ENCODE peak calls at places on chromosome 22, in ten cellular contexts. G, S, B, M, R, Z, L, Y, N and D are unnamed samples.
A peak's percentile ranks its signal among the peaks of the same experiment; 100 is the strongest.

GRCh38 chr22:36925388-36926290 is 12.2 kb downstream of the CSF2RB start:
- DNase-seq in M (no peak), Z (no peak), L (peak; percentile 1), N (no peak), Y (no peak), B (no peak), S (peak; percentile 30), R (no peak), G (no peak), D (no peak)

GRCh38 chr22:45157907-45158306 is 5.8 kb upstream of the NUP50 start:
- DNase-seq in Y (no peak), N (no peak), S (no peak), R (no peak), M (no peak), Z (no peak), B (no peak), L (no peak), G (no peak), D (no peak)

GRCh38 chr22:44284711-44285110 is 28.0 kb downstream of the SHISAL1 start:
- DNase-seq in Z (no peak), Y (no peak), B (no peak), G (no peak), S (no peak), L (no peak), R (no peak), M (no peak), N (no peak), D (no peak)

GRCh38 chr22:47201186-47201995 is 438.9 kb downstream of the TBC1D22A start:
- DNase-seq in M (no peak), G (no peak), Z (no peak), N (no peak), L (no peak), R (no peak), Y (peak; percentile 59), B (no peak), S (no peak), D (no peak)

GRCh38 chr22:19419464-19420178 is 11.9 kb downstream of the HIRA start:
- DNase-seq in N (no peak), B (no peak), S (peak; percentile 15), Y (no peak), L (peak; percentile 17), R (no peak), Z (peak; percentile 86), M (no peak), G (no peak), D (no peak)

GRCh38 chr22:42869463-42869862 is 12.4 kb upstream of the ARFGAP3 start:
- DNase-seq in R (no peak), M (no peak), B (no peak), S (no peak), G (no peak), Y (no peak), N (no peak), Z (no peak), L (no peak), D (no peak)

GRCh38 chr22:31344369-31345330 is 1.5 kb downstream of the PATZ1 start:
- DNase-seq in Z (peak; percentile 47), G (no peak), N (peak; percentile 48), S (peak; percentile 59), R (no peak), L (peak; percentile 57), M (peak; percentile 60), Y (peak; percentile 68), B (no peak), D (no peak)

GRCh38 chr22:20095521-20095920 is 15.5 kb downstream of the DGCR8 start:
- DNase-seq in B (no peak), L (no peak), G (no peak), M (no peak), S (no peak), Z (no peak), Y (no peak), R (no peak), N (no peak), D (no peak)

GRCh38 chr22:44625981-44626687 is 75.9 kb upstream of the PRR5 start:
- DNase-seq in S (peak; percentile 70), N (peak; percentile 76), Z (peak; percentile 77), B (peak; percentile 33), L (peak; percentile 45), Y (peak; percentile 80), M (peak; percentile 62), R (peak; percentile 72), G (peak; percentile 38), D (no peak)

GRCh38 chr22:46612341-46612903 is 7.8 kb upstream of the GRAMD4 start:
- DNase-seq in N (no peak), G (no peak), M (no peak), B (no peak), S (no peak), Y (no peak), L (no peak), R (no peak), Z (no peak), D (no peak)

GRCh38 chr22:32200752-32201151 is 4.1 kb downstream of the RFPL2 start:
- DNase-seq in B (no peak), Y (no peak), S (no peak), M (no peak), L (no peak), G (no peak), N (no peak), R (no peak), Z (peak; percentile 74), D (no peak)

GRCh38 chr22:27331526-27332281 is 469.9 kb downstream of the MN1 start:
- DNase-seq in L (peak; percentile 27), S (peak; percentile 86), R (peak; percentile 28), B (no peak), G (no peak), M (peak; percentile 62), Y (peak; percentile 64), N (peak; percentile 70), Z (no peak), D (no peak)

GRCh38 chr22:28008056-28008455 is 89.0 kb upstream of the PITPNB start:
- DNase-seq in G (no peak), L (no peak), N (no peak), S (no peak), M (no peak), R (no peak), Z (no peak), Y (no peak), B (no peak), D (no peak)

GRCh38 chr22:21003782-21004181 is 1.9 kb upstream of the THAP7 start:
- DNase-seq in Y (no peak), R (no peak), S (no peak), L (no peak), M (no peak), B (no peak), G (no peak), N (no peak), Z (no peak), D (no peak)

GRCh38 chr22:27150530-27150909 is 493.1 kb downstream of the MIAT start:
- DNase-seq in L (no peak), S (no peak), G (no peak), M (no peak), R (no peak), N (no peak), B (no peak), Y (no peak), Z (peak; percentile 15), D (no peak)

GRCh38 chr22:28791841-28792490 is 8.4 kb downstream of the XBP1 start:
- DNase-seq in R (no peak), N (no peak), B (no peak), L (peak; percentile 31), S (no peak), Y (no peak), Z (peak; percentile 37), G (no peak), M (peak; percentile 29), D (no peak)

GRCh38 chr22:24200616-24201212 is 19.4 kb downstream of the SUSD2 start:
- DNase-seq in M (peak; percentile 74), L (peak; percentile 51), R (no peak), B (no peak), Y (no peak), S (peak; percentile 78), Z (no peak), N (no peak), G (peak; percentile 67), D (no peak)
- H3K27ac ChIP-seq in M (peak overlapping the region; percentile 22), L (no peak overlapping the region), R (no peak overlapping the region), B (peak overlapping the region; percentile 79), Y (no peak overlapping the region), S (no peak overlapping the region), Z (no peak overlapping the region), N (no peak overlapping the region), G (peak overlapping the region; percentile 100), D (peak overlapping the region; percentile 28)

GRCh38 chr22:40678493-40679248 is 613 bp upstream of the MCHR1 start:
- DNase-seq in R (no peak), S (no peak), G (no peak), Z (no peak), M (no peak), L (no peak), B (no peak), N (no peak), Y (no peak), D (no peak)
- H3K27ac ChIP-seq in R (no peak overlapping the region), S (no peak overlapping the region), G (no peak overlapping the region), Z (no peak overlapping the region), M (no peak overlapping the region), L (no peak overlapping the region), B (no peak overlapping the region), N (no peak overlapping the region), Y (no peak overlapping the region), D (no peak overlapping the region)

DNA sequence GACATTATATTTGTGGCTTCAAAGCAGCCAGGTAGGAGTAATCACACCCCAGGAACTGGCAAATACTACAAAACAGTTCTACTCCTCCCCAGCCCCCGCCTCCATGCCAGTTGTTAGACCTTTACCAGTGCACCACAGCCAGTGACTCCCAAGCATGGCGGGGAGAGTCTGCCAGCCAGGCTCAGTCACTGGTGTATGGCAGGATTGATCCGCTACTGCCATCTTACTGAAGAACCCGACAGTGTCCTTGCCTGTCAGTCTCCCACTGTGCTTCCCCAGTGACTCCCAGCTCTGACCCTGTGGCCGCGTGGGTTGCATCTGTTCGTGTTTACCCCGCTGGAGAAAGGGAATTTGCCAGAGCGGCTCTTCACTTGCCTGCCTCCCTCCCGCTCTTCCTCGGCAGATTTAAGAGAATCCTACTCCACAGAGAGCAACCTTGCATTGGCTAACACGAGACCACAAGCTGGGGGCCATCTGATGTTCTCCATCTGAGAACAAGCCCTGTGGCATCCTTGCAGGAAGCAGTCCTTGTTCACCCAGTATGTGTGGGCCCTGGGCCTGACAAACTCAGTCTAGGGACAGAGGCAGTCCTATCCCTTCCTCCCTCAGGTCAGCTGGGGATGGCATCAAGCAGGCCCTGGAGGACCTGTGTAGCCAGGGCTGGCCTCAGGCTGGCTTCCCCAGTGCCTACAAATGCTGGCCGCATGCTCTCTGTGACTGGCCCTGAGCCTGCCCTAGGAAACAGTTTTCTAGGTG is 33.1 kb downstream of the GNAZ start:
- DNase-seq in G (no peak), L (no peak), Z (no peak), R (no peak), Y (no peak), N (no peak), M (no peak), B (no peak), S (no peak), D (no peak)
- H3K27ac ChIP-seq in G (no peak overlapping the region), L (no peak overlapping the region), Z (no peak overlapping the region), R (peak overlapping the region; percentile 92), Y (no peak overlapping the region), N (no peak overlapping the region), M (no peak overlapping the region), B (no peak overlapping the region), S (no peak overlapping the region), D (no peak overlapping the region)

DNA sequence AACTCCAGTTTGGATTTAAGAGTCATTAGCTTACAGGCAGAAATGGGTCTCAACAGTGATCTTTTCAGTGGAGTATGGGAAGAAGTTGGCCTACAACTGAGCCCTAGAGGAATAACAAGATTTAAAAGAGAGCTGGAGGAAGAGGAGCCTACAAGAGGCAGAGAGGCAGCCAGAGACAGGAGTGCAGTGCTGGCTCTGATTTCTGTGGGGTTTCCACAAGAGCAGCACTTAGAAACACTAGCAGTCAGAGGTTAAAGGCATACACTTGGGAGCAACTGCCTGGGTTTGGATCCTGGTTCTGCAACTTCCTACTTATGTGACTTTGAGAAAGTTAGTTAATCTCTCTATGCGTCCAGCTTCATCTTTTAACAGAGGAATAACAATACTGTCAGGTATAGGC is 17.9 kb downstream of the APOL5 start:
- DNase-seq in S (no peak), N (no peak), Z (no peak), Y (no peak), B (no peak), M (no peak), R (no peak), G (no peak), L (no peak), D (no peak)
- H3K27ac ChIP-seq in S (peak overlapping the region; percentile 35), N (no peak overlapping the region), Z (no peak overlapping the region), Y (no peak overlapping the region), B (peak overlapping the region; percentile 21), M (no peak overlapping the region), R (no peak overlapping the region), G (no peak overlapping the region), L (no peak overlapping the region), D (no peak overlapping the region)